ENCODE peak calls at places on chromosomes 7 and 10, in nine cellular contexts. One of them, this sample, is unnamed.

GRCh38 chr10:116263870-116264269 is 9.1 kb downstream of the GFRA1 start:
- DNase-seq in GM20000: no peak
- DNase-seq in fibroblast of lung: peak; percentile 70
- DNase-seq in BJ: no peak
- DNase-seq in endothelial cell: no peak
- DNase-seq in MCF 10A: peak; percentile 23
- DNase-seq in fibroblast of pulmonary artery: no peak
- DNase-seq in progenitor cell of endocrine pancreas: no peak
- DNase-seq in cardiac fibroblast: no peak
- DNase-seq in this sample: no peak

GRCh38 chr10:70404036-70404905 is at the start of gene EIF4EBP2:
- DNase-seq in fibroblast of pulmonary artery: peak; percentile 96
- DNase-seq in endothelial cell: peak; percentile 100
- DNase-seq in MCF 10A: peak; percentile 96
- DNase-seq in cardiac fibroblast: peak; percentile 98
- DNase-seq in progenitor cell of endocrine pancreas: peak; percentile 98
- DNase-seq in BJ: peak; percentile 83
- DNase-seq in GM20000: peak; percentile 97
- DNase-seq in fibroblast of lung: peak; percentile 92
- DNase-seq in this sample: peak; percentile 97

GRCh38 chr10:43853369-43853768 is 204.7 kb upstream of the ZNF32 start:
- DNase-seq in fibroblast of lung: no peak
- DNase-seq in endothelial cell: no peak
- DNase-seq in BJ: no peak
- DNase-seq in cardiac fibroblast: no peak
- DNase-seq in fibroblast of pulmonary artery: no peak
- DNase-seq in progenitor cell of endocrine pancreas: no peak
- DNase-seq in GM20000: no peak
- DNase-seq in MCF 10A: no peak
- DNase-seq in this sample: no peak

GRCh38 chr7:85890244-85890811 is 703.5 kb upstream of the SEMA3D start:
- DNase-seq in fibroblast of pulmonary artery: peak; percentile 49
- DNase-seq in fibroblast of lung: peak; percentile 23
- DNase-seq in GM20000: peak; percentile 24
- DNase-seq in endothelial cell: no peak
- DNase-seq in cardiac fibroblast: peak; percentile 42
- DNase-seq in BJ: no peak
- DNase-seq in MCF 10A: peak; percentile 30
- DNase-seq in progenitor cell of endocrine pancreas: no peak
- DNase-seq in this sample: peak; percentile 10

GRCh38 chr7:27300401-27300800 is 57.8 kb downstream of the EVX1 start:
- DNase-seq in cardiac fibroblast: no peak
- DNase-seq in fibroblast of pulmonary artery: peak; percentile 2
- DNase-seq in BJ: no peak
- DNase-seq in progenitor cell of endocrine pancreas: no peak
- DNase-seq in fibroblast of lung: no peak
- DNase-seq in MCF 10A: peak; percentile 72
- DNase-seq in endothelial cell: no peak
- DNase-seq in GM20000: no peak
- DNase-seq in this sample: no peak

GRCh38 chr7:113383638-113384037 is 265.3 kb upstream of the SMIM30 start:
- DNase-seq in fibroblast of pulmonary artery: no peak
- DNase-seq in MCF 10A: no peak
- DNase-seq in cardiac fibroblast: no peak
- DNase-seq in progenitor cell of endocrine pancreas: no peak
- DNase-seq in BJ: no peak
- DNase-seq in fibroblast of lung: no peak
- DNase-seq in GM20000: no peak
- DNase-seq in endothelial cell: no peak
- DNase-seq in this sample: no peak

GRCh38 chr7:151440799-151441443 is 980 bp upstream of the CRYGN start:
- DNase-seq in endothelial cell: no peak
- DNase-seq in BJ: no peak
- DNase-seq in GM20000: no peak
- DNase-seq in fibroblast of lung: no peak
- DNase-seq in fibroblast of pulmonary artery: peak; percentile 18
- DNase-seq in cardiac fibroblast: peak; percentile 50
- DNase-seq in MCF 10A: no peak
- DNase-seq in progenitor cell of endocrine pancreas: no peak
- DNase-seq in this sample: peak; percentile 44

GRCh38 chr10:77600640-77601039 is 37.0 kb downstream of the KCNMA1 start:
- DNase-seq in BJ: no peak
- DNase-seq in fibroblast of lung: no peak
- DNase-seq in endothelial cell: no peak
- DNase-seq in fibroblast of pulmonary artery: no peak
- DNase-seq in cardiac fibroblast: no peak
- DNase-seq in GM20000: no peak
- DNase-seq in progenitor cell of endocrine pancreas: no peak
- DNase-seq in MCF 10A: no peak
- DNase-seq in this sample: no peak

GRCh38 chr10:692682-693351 is 3.3 kb upstream of the DIP2C start:
- DNase-seq in MCF 10A: no peak
- DNase-seq in fibroblast of pulmonary artery: no peak
- DNase-seq in progenitor cell of endocrine pancreas: no peak
- DNase-seq in fibroblast of lung: no peak
- DNase-seq in endothelial cell: no peak
- DNase-seq in GM20000: no peak
- DNase-seq in cardiac fibroblast: no peak
- DNase-seq in BJ: no peak
- DNase-seq in this sample: no peak

DNA sequence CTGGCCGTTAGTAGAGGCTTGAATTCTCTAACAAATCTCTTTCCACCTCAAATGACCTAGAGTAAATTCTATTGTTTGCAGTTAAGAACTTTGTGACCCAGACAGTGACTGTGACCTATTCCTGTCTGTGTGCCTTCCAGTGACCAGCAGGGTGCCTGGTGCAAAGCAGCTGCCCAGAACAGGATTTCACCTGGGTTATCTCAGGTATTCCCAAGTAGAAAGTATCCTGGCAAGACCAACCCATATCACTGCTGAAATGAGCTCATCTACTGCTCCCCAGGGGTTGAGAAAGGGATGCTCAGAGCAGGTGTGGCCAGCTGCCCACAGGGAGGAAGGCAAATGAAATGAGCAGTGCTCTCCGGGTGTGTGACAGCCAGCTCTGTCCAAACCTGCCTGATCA is 2.1 kb upstream of the MSMB start:
- DNase-seq in endothelial cell: no peak
- DNase-seq in fibroblast of pulmonary artery: no peak
- DNase-seq in BJ: no peak
- DNase-seq in GM20000: no peak
- DNase-seq in cardiac fibroblast: no peak
- DNase-seq in MCF 10A: no peak
- DNase-seq in progenitor cell of endocrine pancreas: no peak
- DNase-seq in fibroblast of lung: no peak
- DNase-seq in this sample: no peak
- TF ChIP-seq CTCF in endothelial cell: no peak
- TF ChIP-seq CTCF in fibroblast of pulmonary artery: no peak
- TF ChIP-seq CTCF in BJ: no peak
- TF ChIP-seq CTCF in GM20000: no peak
- TF ChIP-seq CTCF in cardiac fibroblast: no peak
- TF ChIP-seq CTCF in MCF 10A: no peak
- TF ChIP-seq CTCF in progenitor cell of endocrine pancreas: no peak
- TF ChIP-seq CTCF in fibroblast of lung: no peak
- TF ChIP-seq CTCF in this sample: no peak

GRCh38 chr7:100519580-100519979 is 19.4 kb upstream of the AGFG2 start:
- DNase-seq in MCF 10A: no peak
- DNase-seq in progenitor cell of endocrine pancreas: no peak
- DNase-seq in fibroblast of pulmonary artery: no peak
- DNase-seq in cardiac fibroblast: no peak
- DNase-seq in endothelial cell: no peak
- DNase-seq in BJ: no peak
- DNase-seq in GM20000: no peak
- DNase-seq in fibroblast of lung: no peak
- DNase-seq in this sample: no peak
- TF ChIP-seq CTCF in MCF 10A: no peak
- TF ChIP-seq CTCF in progenitor cell of endocrine pancreas: no peak
- TF ChIP-seq CTCF in fibroblast of pulmonary artery: no peak
- TF ChIP-seq CTCF in cardiac fibroblast: no peak
- TF ChIP-seq CTCF in endothelial cell: no peak
- TF ChIP-seq CTCF in BJ: no peak
- TF ChIP-seq CTCF in GM20000: no peak
- TF ChIP-seq CTCF in fibroblast of lung: no peak
- TF ChIP-seq CTCF in this sample: no peak

DNA sequence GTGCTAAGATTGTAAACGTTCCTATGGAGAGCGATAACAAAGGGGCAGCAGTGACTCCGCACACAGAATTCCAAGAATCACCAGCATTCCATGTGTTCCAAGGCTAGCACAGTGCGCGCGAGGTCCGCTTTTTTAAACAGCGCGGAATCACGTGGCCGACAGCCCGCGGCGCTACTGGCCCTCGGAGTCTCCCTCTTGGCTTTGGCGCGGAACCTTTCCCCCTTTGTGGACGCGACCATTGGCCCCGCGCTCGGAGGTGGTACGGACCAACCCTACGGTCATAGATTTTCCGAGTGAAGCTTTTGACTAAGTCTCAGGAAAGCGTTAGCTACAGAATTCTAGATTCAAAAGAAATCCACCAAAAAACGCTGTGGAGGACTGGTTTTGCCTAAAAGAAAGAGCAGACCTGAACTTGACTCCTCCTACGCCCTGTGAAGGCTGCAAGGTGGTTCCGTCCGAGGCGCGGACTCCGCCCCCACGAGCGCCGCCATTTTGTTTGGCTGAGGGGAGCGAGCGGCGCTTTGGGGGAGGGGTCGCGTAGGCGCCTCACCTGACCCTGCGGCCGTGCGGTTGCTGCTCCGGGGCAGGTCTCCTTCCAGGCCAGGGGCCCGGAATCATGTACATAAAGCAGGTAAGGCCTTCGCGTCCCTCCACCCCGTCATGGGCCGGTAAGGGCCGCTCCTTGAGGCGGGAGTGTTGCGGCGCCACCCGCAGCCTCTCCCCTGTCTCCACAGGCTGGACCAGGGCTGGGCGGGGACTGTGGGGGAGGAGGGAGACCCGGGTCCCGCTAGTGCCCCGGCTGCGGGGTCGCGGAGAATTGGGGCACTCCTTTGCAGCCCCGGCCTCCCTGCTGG is at the start of gene SMC3:
- DNase-seq in fibroblast of lung: peak; percentile 96
- DNase-seq in progenitor cell of endocrine pancreas: peak; percentile 93
- DNase-seq in GM20000: peak; percentile 86
- DNase-seq in cardiac fibroblast: peak; percentile 96
- DNase-seq in fibroblast of pulmonary artery: peak; percentile 95
- DNase-seq in endothelial cell: peak; percentile 90
- DNase-seq in MCF 10A: peak; percentile 94
- DNase-seq in BJ: peak; percentile 84
- DNase-seq in this sample: peak; percentile 95
- TF ChIP-seq CTCF in fibroblast of lung: no peak
- TF ChIP-seq CTCF in progenitor cell of endocrine pancreas: no peak
- TF ChIP-seq CTCF in GM20000: no peak
- TF ChIP-seq CTCF in cardiac fibroblast: no peak
- TF ChIP-seq CTCF in fibroblast of pulmonary artery: no peak
- TF ChIP-seq CTCF in endothelial cell: no peak
- TF ChIP-seq CTCF in MCF 10A: no peak
- TF ChIP-seq CTCF in BJ: no peak
- TF ChIP-seq CTCF in this sample: no peak

GRCh38 chr7:122896509-122896908 is 10.2 kb upstream of the CADPS2 start:
- DNase-seq in cardiac fibroblast: no peak
- DNase-seq in BJ: no peak
- DNase-seq in progenitor cell of endocrine pancreas: no peak
- DNase-seq in fibroblast of lung: no peak
- DNase-seq in MCF 10A: peak; percentile 6
- DNase-seq in GM20000: no peak
- DNase-seq in endothelial cell: no peak
- DNase-seq in fibroblast of pulmonary artery: no peak
- DNase-seq in this sample: no peak
- TF ChIP-seq CTCF in cardiac fibroblast: peak; percentile 6
- TF ChIP-seq CTCF in BJ: no peak
- TF ChIP-seq CTCF in progenitor cell of endocrine pancreas: no peak
- TF ChIP-seq CTCF in fibroblast of lung: no peak
- TF ChIP-seq CTCF in MCF 10A: peak; percentile 5
- TF ChIP-seq CTCF in GM20000: no peak
- TF ChIP-seq CTCF in endothelial cell: no peak
- TF ChIP-seq CTCF in fibroblast of pulmonary artery: no peak
- TF ChIP-seq CTCF in this sample: no peak